ENCODE peak calls at places on chromosomes 1 and 21, in ten cellular contexts. E is DMS53; C is activated T-cell treated with anti-CD3 and anti-CD28 coated beads for 1 hour; I is activated CD8-positive, alpha-beta T cell treated with anti-CD3 and anti-CD28 coated beads for 36 hours; B is glutamatergic neuron; S is stimulated activated CD8-positive, alpha-beta memory T cell treated with anti-CD3 and anti-CD28 coated beads, Interleukin-2, amount 100 ng/mL, for 1 hour; W is NCI-H1417 treated with DMSO at 0.1 percent for 48 hours; T is stimulated activated naive CD4-positive, alpha-beta T cell treated with Interleukin-2 at 50 U/mL for 16 hours; P is A549; N is T-cell. Q is an unnamed sample.

GRCh38 chr1:67429528-67430357 is 459 bp downstream of the SERBP1 start:
- DNase-seq in E (peak), C (no peak), I (peak), B (peak), S (peak), W (no peak), T (peak), P (peak), N (peak), Q (peak)

GRCh38 chr1:108601708-108602410 is 42.0 kb downstream of the EEIG2 start:
- DNase-seq in E (no peak), C (no peak), I (no peak), B (no peak), S (no peak), W (no peak), T (no peak), P (no peak), N (no peak), Q (no peak)

GRCh38 chr1:121558514-121558913 is 373.7 kb downstream of the SRGAP2C start:
- DNase-seq in E (no peak), C (no peak), I (no peak), B (no peak), S (no peak), W (no peak), T (no peak), P (peak), N (no peak), Q (peak)

GRCh38 chr1:214344897-214345296 is 63.9 kb downstream of the SMYD2 start:
- DNase-seq in E (no peak), C (no peak), I (no peak), B (no peak), S (no peak), W (no peak), T (no peak), P (no peak), N (no peak), Q (no peak)

GRCh38 chr1:231923461-231924132 is 297.0 kb downstream of the DISC1 start:
- DNase-seq in E (peak), C (no peak), I (peak), B (no peak), S (no peak), W (no peak), T (no peak), P (no peak), N (no peak), Q (no peak)

GRCh38 chr1:54017979-54018378 is at the start of gene LDLRAD1:
- DNase-seq in E (peak), C (no peak), I (no peak), B (no peak), S (no peak), W (no peak), T (no peak), P (no peak), N (no peak), Q (no peak)

GRCh38 chr1:12597792-12598191 is 20.2 kb downstream of the DHRS3 start:
- DNase-seq in E (peak), C (no peak), I (no peak), B (no peak), S (no peak), W (no peak), T (no peak), P (no peak), N (no peak), Q (no peak)

GRCh38 chr1:226110249-226111108 is 48.0 kb downstream of the H3-3A start:
- DNase-seq in E (peak), C (peak), I (peak), B (peak), S (peak), W (no peak), T (peak), P (peak), N (peak), Q (no peak)

GRCh38 chr1:34685225-34685624 is 69.6 kb upstream of the GJB5 start:
- DNase-seq in E (peak), C (no peak), I (no peak), B (no peak), S (no peak), W (no peak), T (no peak), P (no peak), N (no peak), Q (no peak)

GRCh38 chr1:220511183-220511582 is 16.8 kb upstream of the MARK1 start:
- DNase-seq in E (no peak), C (no peak), I (no peak), B (no peak), S (no peak), W (no peak), T (no peak), P (no peak), N (no peak), Q (peak)

GRCh38 chr1:182493063-182493462 is 43.1 kb downstream of the RGSL1 start:
- DNase-seq in E (no peak), C (no peak), I (no peak), B (no peak), S (no peak), W (no peak), T (no peak), P (no peak), N (no peak), Q (no peak)

GRCh38 chr1:221203224-221204054 is 324.2 kb downstream of the HLX start:
- DNase-seq in E (peak), C (peak), I (peak), B (peak), S (peak), W (no peak), T (peak), P (peak), N (peak), Q (peak)

GRCh38 chr1:24416666-24417391 is 1.2 kb downstream of the NIPAL3 start:
- DNase-seq in E (peak), C (peak), I (peak), B (no peak), S (no peak), W (no peak), T (peak), P (no peak), N (peak), Q (peak)

GRCh38 chr1:226681652-226682493 is 57.2 kb downstream of the ITPKB start:
- DNase-seq in E (no peak), C (no peak), I (no peak), B (no peak), S (no peak), W (no peak), T (no peak), P (no peak), N (no peak), Q (no peak)

GRCh38 chr21:32256873-32257620 is 21.8 kb downstream of the MIS18A start:
- DNase-seq in E (no peak), C (no peak), I (no peak), B (peak), S (no peak), W (peak), T (no peak), P (peak), N (no peak), Q (peak)

GRCh38 chr1:151457911-151458882 is 1.1 kb downstream of the POGZ start:
- DNase-seq in E (peak), C (peak), I (peak), B (peak), S (peak), W (peak), T (peak), P (peak), N (peak), Q (peak)

GRCh38 chr1:93846929-93847810 is 31.8 kb downstream of the DNTTIP2 start:
- DNase-seq in E (peak), C (peak), I (peak), B (peak), S (peak), W (peak), T (peak), P (peak), N (peak), Q (peak)

GRCh38 chr1:88063605-88064004 is 620.5 kb upstream of the PKN2 start:
- DNase-seq in E (no peak), C (no peak), I (no peak), B (no peak), S (no peak), W (no peak), T (no peak), P (no peak), N (no peak), Q (no peak)

GRCh38 chr21:42695324-42696025 is 42.1 kb downstream of the PDE9A start:
- DNase-seq in E (no peak), C (no peak), I (no peak), B (no peak), S (no peak), W (no peak), T (no peak), P (no peak), N (no peak), Q (no peak)

GRCh38 chr1:229227298-229227919 is 43.5 kb upstream of the RAB4A start:
- DNase-seq in E (peak), C (peak), I (peak), B (peak), S (peak), W (peak), T (peak), P (peak), N (peak), Q (peak)

GRCh38 chr1:153985341-153985912 is 712 bp downstream of the RAB13 start:
- DNase-seq in E (no peak), C (no peak), I (peak), B (no peak), S (no peak), W (no peak), T (peak), P (no peak), N (no peak), Q (peak)

GRCh38 chr1:162384116-162384515 is 2.6 kb downstream of the C1orf226 start:
- DNase-seq in E (no peak), C (no peak), I (no peak), B (no peak), S (no peak), W (no peak), T (no peak), P (no peak), N (no peak), Q (no peak)

GRCh38 chr1:64631346-64632052 is 113.4 kb upstream of the RAVER2 start:
- DNase-seq in E (no peak), C (no peak), I (no peak), B (no peak), S (no peak), W (no peak), T (no peak), P (no peak), N (no peak), Q (no peak)

GRCh38 chr1:178275553-178275952 is 181.6 kb downstream of the RASAL2 start:
- DNase-seq in E (no peak), C (no peak), I (no peak), B (no peak), S (no peak), W (no peak), T (no peak), P (no peak), N (no peak), Q (peak)

GRCh38 chr21:28737671-28738279 is 254.9 kb downstream of the LTN1 start:
- DNase-seq in E (peak), C (no peak), I (no peak), B (no peak), S (no peak), W (no peak), T (no peak), P (no peak), N (no peak), Q (peak)

GRCh38 chr1:118223426-118223825 is 38.4 kb upstream of the SPAG17 start:
- DNase-seq in E (peak), C (no peak), I (peak), B (peak), S (no peak), W (no peak), T (no peak), P (no peak), N (no peak), Q (peak)